ENCODE peak calls at places on chromosomes 2 and 18, in four cellular contexts. S is amniotic stem cell, X is CMK, P is left ventricle myocardium inferior. D is an unnamed sample.

GRCh38 chr18:45783097-45784075 is 42.1 kb upstream of the SIGLEC15 start:
- DNase-seq in X (no peak), S (peak; percentile 5), P (no peak), D (no peak)

GRCh38 chr2:37775908-37776250 is 104.4 kb upstream of the CDC42EP3 start:
- DNase-seq in P (no peak), X (no peak), S (no peak), D (no peak)

GRCh38 chr2:195648780-195649179 is 8.2 kb upstream of the SLC39A10 start:
- DNase-seq in S (no peak), P (no peak), X (no peak), D (no peak)

GRCh38 chr2:240482141-240482540 is 46.7 kb downstream of the GPC1 start:
- DNase-seq in X (no peak), S (no peak), P (no peak), D (no peak)

GRCh38 chr2:8576525-8577157 is 105.2 kb upstream of the ID2 start:
- DNase-seq in X (no peak), S (no peak), P (no peak), D (no peak)

GRCh38 chr18:58251416-58251815 is 207.4 kb downstream of the NEDD4L start:
- DNase-seq in P (no peak), X (no peak), S (no peak), D (no peak)

GRCh38 chr2:187075106-187076070 is 226.4 kb upstream of the ZSWIM2 start:
- DNase-seq in P (peak; percentile 19), S (no peak), X (no peak), D (no peak)

GRCh38 chr2:166957686-166958085 is 69.4 kb downstream of the XIRP2 start:
- DNase-seq in X (no peak), S (no peak), P (no peak), D (no peak)

GRCh38 chr2:133658020-133658903 is 90.0 kb upstream of the NCKAP5 start:
- DNase-seq in S (no peak), X (no peak), P (no peak), D (peak; percentile 26)

GRCh38 chr2:217858519-217859466 is 144.0 kb downstream of the TNS1 start:
- DNase-seq in X (no peak), S (peak; percentile 91), P (peak; percentile 88), D (peak; percentile 45)

GRCh38 chr2:128736689-128737545 is 418.2 kb upstream of the HS6ST1 start:
- DNase-seq in P (peak; percentile 80), X (peak; percentile 47), S (no peak), D (peak; percentile 78)

GRCh38 chr2:19881866-19882265 is 19.9 kb downstream of the TTC32 start:
- DNase-seq in X (no peak), S (no peak), P (no peak), D (no peak)

GRCh38 chr2:158841839-158842238 is 46.7 kb downstream of the DAPL1 start:
- DNase-seq in P (no peak), X (no peak), S (no peak), D (no peak)

GRCh38 chr2:60331106-60331809 is 222.2 kb downstream of the BCL11A start:
- DNase-seq in X (no peak), S (no peak), P (no peak), D (no peak)

GRCh38 chr18:77822552-77823138 is 573.0 kb downstream of the GALR1 start:
- DNase-seq in X (peak; percentile 11), P (no peak), S (no peak), D (no peak)

GRCh38 chr2:237600205-237600846 is 9.8 kb upstream of the RAB17 start:
- DNase-seq in S (peak; percentile 64), X (no peak), P (peak; percentile 62), D (no peak)

GRCh38 chr2:157315901-157316300 is 9.7 kb downstream of the ERMN start:
- DNase-seq in S (no peak), P (no peak), X (no peak), D (no peak)

GRCh38 chr18:23134780-23135678 is at the start of gene CABLES1:
- DNase-seq in P (peak; percentile 54), X (no peak), S (no peak), D (no peak)

GRCh38 chr2:11869423-11869991 is 123.1 kb downstream of the LPIN1 start:
- DNase-seq in P (no peak), S (no peak), X (no peak), D (no peak)

GRCh38 chr2:60424233-60424632 is 129.2 kb downstream of the BCL11A start:
- DNase-seq in S (no peak), X (no peak), P (no peak), D (no peak)